ENCODE peak calls at places on chromosomes 13 and 19, in eight cellular contexts. J is NCI-H1694 treated with DMSO at 0.1 percent for 48 hours; Q is GM23338; F is stimulated activated CD8-positive, alpha-beta memory T cell treated with anti-CD3 and anti-CD28 coated beads, Interleukin-2, amount 100 ng/mL, for 48 hours; K is stimulated activated CD4-positive, alpha-beta T cell treated with anti-CD3 and anti-CD28 coated beads, Interleukin-1b, Interleukin-23, amount 100 ng/mL, for 24 hours; X is uterus; H is neural crest cell; L is sciatic nerve. D is an unnamed sample.

GRCh38 chr13:98875146-98875729 is 102.6 kb downstream of the DOCK9 start:
- DNase-seq in L (no peak), X (no peak), H (no peak), F (no peak), K (no peak), J (no peak), Q (peak; percentile 76), D (no peak)

GRCh38 chr13:29845440-29846056 is 4.9 kb downstream of the UBL3 start:
- DNase-seq in K (no peak), H (no peak), J (no peak), Q (no peak), X (no peak), F (no peak), L (no peak), D (no peak)

GRCh38 chr19:35373492-35373891 is 2.6 kb downstream of the GPR42 start:
- DNase-seq in Q (no peak), J (no peak), F (no peak), K (no peak), H (no peak), L (no peak), X (no peak), D (no peak)

GRCh38 chr19:4972509-4973230 is 3.8 kb downstream of the KDM4B start:
- DNase-seq in Q (no peak), H (no peak), F (no peak), J (no peak), X (no peak), K (no peak), L (no peak), D (peak; percentile 62)

GRCh38 chr19:52941941-52942370 is 18.7 kb upstream of the ZNF888 start:
- DNase-seq in H (no peak), X (peak; percentile 36), L (no peak), F (no peak), J (no peak), K (no peak), Q (peak; percentile 65), D (no peak)

GRCh38 chr19:11138659-11139526 is 16.7 kb downstream of the SPC24 start:
- DNase-seq in F (no peak), X (peak; percentile 89), H (no peak), J (peak; percentile 10), K (no peak), L (peak; percentile 84), Q (peak; percentile 52), D (peak; percentile 93)

GRCh38 chr13:88701551-88701950 is 1030.4 kb downstream of the SLITRK5 start:
- DNase-seq in F (no peak), J (no peak), H (no peak), X (no peak), K (no peak), L (no peak), Q (no peak), D (no peak)

GRCh38 chr19:16661480-16662034 is 618 bp downstream of the TMEM38A start:
- DNase-seq in Q (peak; percentile 72), J (no peak), K (no peak), H (no peak), X (peak; percentile 40), L (peak; percentile 68), F (no peak), D (no peak)

GRCh38 chr19:49014123-49014869 is 2.6 kb downstream of the LHB start:
- DNase-seq in X (no peak), K (no peak), Q (no peak), F (no peak), L (no peak), J (no peak), H (no peak), D (no peak)